ENCODE peak calls at places on chromosome X, in six cellular contexts. A is neuronal stem cell, Q is upper lobe of right lung, U is psoas muscle, S is A673, G is A549. O is an unnamed sample.
A peak's percentile ranks its signal among the peaks of the same experiment; 100 is the strongest.

GRCh38 chrX:19382500-19383145 is 38.9 kb downstream of the PDHA1 start:
- DNase-seq in A (peak; percentile 27), Q (peak; percentile 72), S (peak; percentile 71), U (no peak), G (peak; percentile 59), O (peak; percentile 54)

GRCh38 chrX:106875151-106875550 is 28.0 kb downstream of the RIPPLY1 start:
- DNase-seq in U (no peak), S (no peak), A (no peak), G (no peak), Q (no peak), O (no peak)

GRCh38 chrX:67436867-67437266 is 107.0 kb upstream of the AR start:
- DNase-seq in S (no peak), Q (no peak), A (no peak), G (no peak), U (no peak), O (no peak)

GRCh38 chrX:154025230-154025629 is 5.5 kb upstream of the IRAK1 start:
- DNase-seq in G (no peak), S (no peak), U (peak; percentile 32), A (no peak), Q (no peak), O (peak; percentile 45)

GRCh38 chrX:79146552-79147390 is 2.3 kb downstream of the GPR174 start:
- DNase-seq in Q (no peak), S (peak; percentile 45), G (no peak), U (no peak), A (no peak), O (no peak)

GRCh38 chrX:134373736-134374135 is 86.2 kb upstream of the HPRT1 start:
- DNase-seq in G (peak; percentile 1), S (peak; percentile 4), Q (no peak), A (no peak), U (no peak), O (no peak)

GRCh38 chrX:106680716-106681115 is 45.8 kb upstream of the RNF128 start:
- DNase-seq in S (no peak), G (no peak), Q (no peak), A (no peak), U (no peak), O (no peak)

GRCh38 chrX:21412883-21413282 is 38.7 kb downstream of the CNKSR2 start:
- DNase-seq in G (peak; percentile 27), A (no peak), S (no peak), Q (no peak), U (no peak), O (peak; percentile 46)

GRCh38 chrX:68697036-68697435 is 49.6 kb downstream of the STARD8 start:
- DNase-seq in G (no peak), S (no peak), Q (no peak), U (no peak), A (no peak), O (peak; percentile 58)

GRCh38 chrX:153926863-153927685 is 1.0 kb upstream of the ARHGAP4 start:
- DNase-seq in A (no peak), Q (peak; percentile 74), S (peak; percentile 86), U (peak; percentile 75), G (peak; percentile 45), O (peak; percentile 31)

GRCh38 chrX:154334496-154334895 is 38.9 kb downstream of the TKTL1 start:
- DNase-seq in G (no peak), U (peak; percentile 19), A (no peak), Q (no peak), S (no peak), O (no peak)

GRCh38 chrX:49066690-49067089 is 7.1 kb downstream of the PRAF2 start:
- DNase-seq in S (no peak), Q (no peak), A (no peak), G (no peak), U (no peak), O (no peak)

GRCh38 chrX:148310402-148311200 is 189.8 kb upstream of the AFF2 start:
- DNase-seq in Q (no peak), A (no peak), G (no peak), S (no peak), U (no peak), O (no peak)

GRCh38 chrX:15864629-15865028 is 10.0 kb upstream of the AP1S2 start:
- DNase-seq in U (no peak), S (no peak), Q (no peak), A (no peak), G (peak; percentile 21), O (no peak)

GRCh38 chrX:45758738-45759397 is 558.2 kb upstream of the DIPK2B start:
- DNase-seq in S (no peak), G (no peak), U (no peak), Q (no peak), A (no peak), O (no peak)

GRCh38 chrX:135557344-135557743 is 36.9 kb downstream of the INTS6L start:
- DNase-seq in U (no peak), S (no peak), G (no peak), Q (no peak), A (no peak), O (no peak)

GRCh38 chrX:103774070-103774642 is 2.5 kb upstream of the PLP1 start:
- DNase-seq in U (no peak), Q (no peak), A (no peak), S (peak; percentile 28), G (peak; percentile 42), O (no peak)

GRCh38 chrX:106220177-106220576 is 52.1 kb downstream of the PWWP3B start:
- DNase-seq in G (no peak), U (no peak), Q (no peak), S (no peak), A (no peak), O (no peak)

GRCh38 chrX:55813150-55813549 is 95.6 kb downstream of the RRAGB start:
- DNase-seq in S (no peak), Q (no peak), U (no peak), A (no peak), G (no peak), O (no peak)

GRCh38 chrX:46840946-46841740 is 4.3 kb downstream of the RP2 start:
- DNase-seq in G (no peak), Q (no peak), A (no peak), U (no peak), S (peak; percentile 37), O (no peak)

GRCh38 chrX:791479-792034 is 161.0 kb downstream of the SHOX start:
- DNase-seq in U (no peak), G (no peak), Q (no peak), A (no peak), S (no peak), O (no peak)

GRCh38 chrX:790780-791360 is 160.3 kb downstream of the SHOX start:
- DNase-seq in A (no peak), U (no peak), Q (no peak), G (no peak), S (no peak), O (no peak)

GRCh38 chrX:789096-789495 is 158.5 kb downstream of the SHOX start:
- DNase-seq in Q (no peak), U (no peak), A (no peak), S (no peak), G (no peak), O (no peak)

GRCh38 chrX:793216-793770 is 162.7 kb downstream of the SHOX start:
- DNase-seq in U (no peak), A (no peak), G (no peak), S (no peak), Q (no peak), O (no peak)

DNA sequence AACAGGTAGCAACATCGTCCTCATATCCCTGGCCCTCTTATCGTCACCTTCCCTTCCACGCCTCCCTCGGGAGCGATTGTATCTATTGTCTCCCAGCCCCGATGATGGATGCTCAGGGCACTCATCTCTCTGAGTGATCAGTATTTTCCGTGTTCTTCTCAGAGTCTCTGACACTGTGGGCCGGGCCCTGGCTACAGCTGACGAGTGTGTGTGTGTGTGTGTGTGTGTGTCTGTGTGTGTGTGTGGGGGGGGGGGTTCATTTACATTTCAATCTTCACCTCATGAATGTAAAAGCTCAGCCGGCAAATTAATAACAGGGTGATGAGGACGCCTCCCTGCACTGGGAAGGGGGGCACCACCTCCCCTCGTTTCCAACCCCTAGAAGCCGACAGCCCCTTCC is 159.4 kb downstream of the SHOX start:
- DNase-seq in U (no peak), S (no peak), G (no peak), Q (no peak), A (no peak), O (no peak)
- H3K9me3 ChIP-seq in U (peaks cover 3% of the 10 kb centered on the region), S (peaks cover 4% of the 10 kb centered on the region), G (no peaks in the 10 kb centered on the region), Q (no peaks in the 10 kb centered on the region), A (no peaks in the 10 kb centered on the region), O (peaks cover 2% of the 10 kb centered on the region)

GRCh38 chrX:115630204-115630603 is 69.2 kb downstream of the PLS3 start:
- DNase-seq in U (no peak), G (no peak), Q (no peak), S (no peak), A (no peak), O (no peak)
- H3K9me3 ChIP-seq in U (no peaks in the 10 kb centered on the region), G (no peaks in the 10 kb centered on the region), Q (no peaks in the 10 kb centered on the region), S (no peaks in the 10 kb centered on the region), A (no peaks in the 10 kb centered on the region), O (no peaks in the 10 kb centered on the region)

DNA sequence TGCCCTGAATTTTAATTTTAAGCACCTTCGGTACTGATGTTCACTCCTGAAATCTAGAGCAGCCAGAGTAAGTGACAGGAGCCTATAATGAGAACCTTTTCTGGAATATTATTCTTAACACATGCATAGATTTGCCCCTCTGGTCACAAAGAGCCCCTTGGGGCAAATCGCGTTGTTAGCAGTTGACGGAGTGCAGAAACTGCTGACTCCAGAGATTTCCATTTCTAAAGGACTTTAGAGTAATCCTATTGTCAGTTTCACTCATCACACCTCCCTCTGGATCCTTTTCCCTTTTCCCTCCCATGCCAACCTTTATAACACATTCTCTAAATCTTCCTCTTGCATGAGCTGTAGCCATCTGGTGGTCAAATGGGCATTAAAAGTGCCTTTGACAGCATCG is 264.9 kb upstream of the PRPS2 start:
- DNase-seq in S (no peak), G (no peak), A (no peak), U (no peak), Q (no peak), O (no peak)
- H3K9me3 ChIP-seq in S (no peaks in the 10 kb centered on the region), G (no peaks in the 10 kb centered on the region), A (no peaks in the 10 kb centered on the region), U (no peaks in the 10 kb centered on the region), Q (no peaks in the 10 kb centered on the region), O (no peaks in the 10 kb centered on the region)

DNA sequence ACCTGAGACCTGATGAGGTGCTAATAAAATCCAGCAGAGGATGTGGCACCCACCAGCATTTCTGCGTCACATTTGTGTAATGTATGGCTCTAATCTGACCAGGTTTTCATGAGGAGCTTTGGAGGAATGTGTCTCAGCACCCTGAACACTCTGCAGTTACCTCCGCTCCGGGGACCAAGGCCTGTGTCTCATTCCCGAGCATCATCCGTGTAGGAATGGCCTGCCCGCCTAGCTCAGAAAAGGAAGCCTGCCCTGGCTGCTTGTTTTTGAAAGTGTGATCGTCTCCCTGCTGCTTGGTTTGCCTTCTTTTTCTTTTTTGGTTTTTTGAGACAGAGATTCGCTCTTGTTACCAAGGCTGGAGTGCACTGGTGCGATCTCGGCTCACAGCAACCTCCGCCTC is 73.3 kb downstream of the CRLF2 start:
- DNase-seq in G (no peak), U (peak; percentile 8), Q (no peak), A (no peak), S (no peak), O (no peak)
- H3K9me3 ChIP-seq in G (no peaks in the 10 kb centered on the region), U (peaks cover 4% of the 10 kb centered on the region), Q (no peaks in the 10 kb centered on the region), A (no peaks in the 10 kb centered on the region), S (no peaks in the 10 kb centered on the region), O (no peaks in the 10 kb centered on the region)

DNA sequence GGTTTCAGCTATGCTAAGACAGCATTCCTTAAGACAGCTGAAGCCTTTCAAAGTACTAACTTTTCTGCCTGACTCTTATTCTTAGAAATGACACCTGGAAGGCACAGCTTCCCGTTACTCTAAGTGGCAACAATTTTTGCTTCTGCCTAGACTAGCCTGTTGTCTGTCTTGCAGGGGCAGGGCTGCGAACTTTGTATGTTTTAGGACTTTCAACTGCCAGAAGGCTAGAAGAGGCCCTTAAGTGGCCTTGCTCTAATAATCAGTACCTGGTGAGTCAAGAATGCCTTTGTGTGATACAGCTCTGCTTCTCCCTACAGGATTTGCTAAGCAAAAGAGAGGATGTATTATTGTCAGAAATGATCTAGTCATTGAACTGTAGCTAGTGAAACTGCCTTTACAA is 30.0 kb upstream of the TFDP3 start:
- DNase-seq in S (no peak), G (no peak), U (no peak), Q (no peak), A (no peak), O (peak; percentile 25)
- H3K9me3 ChIP-seq in S (no peaks in the 10 kb centered on the region), G (peaks cover 2% of the 10 kb centered on the region), U (peaks cover 11% of the 10 kb centered on the region), Q (no peaks in the 10 kb centered on the region), A (peaks cover 2% of the 10 kb centered on the region), O (peaks cover 2% of the 10 kb centered on the region)

O was measured in trophoblast cell.